ENCODE peak calls at places on chromosomes 4 and X, in seven cellular contexts. One of them, this sample, is unnamed.
A peak's percentile ranks its signal among the peaks of the same experiment; 100 is the strongest.

GRCh38 chr4:114021445-114021844 is 42.0 kb upstream of the ARSJ start:
- DNase-seq in transverse colon: no peak
- DNase-seq in suprapubic skin: no peak
- DNase-seq in brain microvascular endothelial cell: no peak
- DNase-seq in cardiac muscle cell: no peak
- DNase-seq in fibroblast of lung: no peak
- DNase-seq in AG04450: no peak
- DNase-seq in this sample: no peak

GRCh38 chrX:129653181-129653984 is 1.4 kb downstream of the APLN start:
- DNase-seq in transverse colon: no peak
- DNase-seq in suprapubic skin: no peak
- DNase-seq in brain microvascular endothelial cell: no peak
- DNase-seq in cardiac muscle cell: no peak
- DNase-seq in fibroblast of lung: no peak
- DNase-seq in AG04450: no peak
- DNase-seq in this sample: no peak

GRCh38 chr4:151887151-151887815 is 126.5 kb upstream of the GATB start:
- DNase-seq in transverse colon: no peak
- DNase-seq in suprapubic skin: no peak
- DNase-seq in brain microvascular endothelial cell: peak; percentile 61
- DNase-seq in cardiac muscle cell: no peak
- DNase-seq in fibroblast of lung: peak; percentile 16
- DNase-seq in AG04450: no peak
- DNase-seq in this sample: no peak

GRCh38 chrX:130179579-130180215 is 7.9 kb downstream of the RAB33A start:
- DNase-seq in transverse colon: no peak
- DNase-seq in suprapubic skin: no peak
- DNase-seq in brain microvascular endothelial cell: peak; percentile 49
- DNase-seq in cardiac muscle cell: no peak
- DNase-seq in fibroblast of lung: no peak
- DNase-seq in AG04450: no peak
- DNase-seq in this sample: no peak

GRCh38 chrX:9859711-9860555 is 73.7 kb downstream of the SHROOM2 start:
- DNase-seq in transverse colon: no peak
- DNase-seq in suprapubic skin: no peak
- DNase-seq in brain microvascular endothelial cell: peak; percentile 72
- DNase-seq in cardiac muscle cell: no peak
- DNase-seq in fibroblast of lung: peak; percentile 44
- DNase-seq in AG04450: no peak
- DNase-seq in this sample: no peak

GRCh38 chr4:105600256-105600655 is 47.8 kb downstream of the ARHGEF38 start:
- DNase-seq in transverse colon: no peak
- DNase-seq in suprapubic skin: no peak
- DNase-seq in brain microvascular endothelial cell: no peak
- DNase-seq in cardiac muscle cell: no peak
- DNase-seq in fibroblast of lung: no peak
- DNase-seq in AG04450: no peak
- DNase-seq in this sample: no peak

GRCh38 chr4:33882246-33882990 is 2361.9 kb downstream of the ARAP2 start:
- DNase-seq in transverse colon: no peak
- DNase-seq in suprapubic skin: no peak
- DNase-seq in brain microvascular endothelial cell: no peak
- DNase-seq in cardiac muscle cell: no peak
- DNase-seq in fibroblast of lung: no peak
- DNase-seq in AG04450: no peak
- DNase-seq in this sample: no peak

GRCh38 chr4:10783351-10783750 is 98.8 kb upstream of the CLNK start:
- DNase-seq in transverse colon: no peak
- DNase-seq in suprapubic skin: no peak
- DNase-seq in brain microvascular endothelial cell: peak; percentile 71
- DNase-seq in cardiac muscle cell: no peak
- DNase-seq in fibroblast of lung: peak; percentile 74
- DNase-seq in AG04450: peak; percentile 59
- DNase-seq in this sample: no peak

GRCh38 chrX:72121381-72121780 is 10.3 kb downstream of the RTL5 start:
- DNase-seq in transverse colon: peak; percentile 42
- DNase-seq in suprapubic skin: no peak
- DNase-seq in brain microvascular endothelial cell: peak; percentile 44
- DNase-seq in cardiac muscle cell: no peak
- DNase-seq in fibroblast of lung: peak; percentile 87
- DNase-seq in AG04450: peak; percentile 23
- DNase-seq in this sample: no peak

GRCh38 chrX:69158166-69159040 is 6.8 kb downstream of the PJA1 start:
- DNase-seq in transverse colon: peak; percentile 37
- DNase-seq in suprapubic skin: no peak
- DNase-seq in brain microvascular endothelial cell: peak; percentile 63
- DNase-seq in cardiac muscle cell: peak; percentile 66
- DNase-seq in fibroblast of lung: peak; percentile 83
- DNase-seq in AG04450: peak; percentile 48
- DNase-seq in this sample: peak; percentile 47

GRCh38 chr4:99855677-99856076 is 38.5 kb downstream of the LAMTOR3 start:
- DNase-seq in transverse colon: no peak
- DNase-seq in suprapubic skin: no peak
- DNase-seq in brain microvascular endothelial cell: no peak
- DNase-seq in cardiac muscle cell: no peak
- DNase-seq in fibroblast of lung: peak; percentile 21
- DNase-seq in AG04450: no peak
- DNase-seq in this sample: no peak
- TF ChIP-seq CTCF in transverse colon: no peak
- TF ChIP-seq CTCF in suprapubic skin: no peak
- TF ChIP-seq CTCF in brain microvascular endothelial cell: no peak
- TF ChIP-seq CTCF in cardiac muscle cell: no peak
- TF ChIP-seq CTCF in fibroblast of lung: no peak
- TF ChIP-seq CTCF in AG04450: no peak
- TF ChIP-seq CTCF in this sample: no peak

DNA sequence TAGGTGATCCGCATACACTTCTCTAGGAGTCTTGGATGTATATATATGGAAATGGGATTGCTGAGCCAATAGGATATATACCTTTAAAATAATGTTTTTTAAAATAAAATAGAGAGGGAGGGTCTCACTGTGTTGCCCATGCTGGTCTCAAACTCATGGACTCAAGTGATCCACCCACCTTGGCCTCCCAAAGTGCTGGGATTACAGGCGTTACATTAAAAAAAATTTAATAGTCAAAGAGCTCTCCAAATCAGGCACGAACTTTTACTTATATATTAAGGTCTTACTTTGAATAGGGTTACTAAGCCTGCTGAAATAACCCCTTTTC is 109.0 kb downstream of the GNL3L start:
- DNase-seq in transverse colon: no peak
- DNase-seq in suprapubic skin: no peak
- DNase-seq in brain microvascular endothelial cell: no peak
- DNase-seq in cardiac muscle cell: no peak
- DNase-seq in fibroblast of lung: no peak
- DNase-seq in AG04450: no peak
- DNase-seq in this sample: no peak
- H3K4me3 ChIP-seq in transverse colon: no peak overlapping the region
- H3K4me3 ChIP-seq in suprapubic skin: peak overlapping the region; percentile 45
- H3K4me3 ChIP-seq in brain microvascular endothelial cell: peak overlapping the region; percentile 55
- H3K4me3 ChIP-seq in cardiac muscle cell: peak overlapping the region; percentile 35
- H3K4me3 ChIP-seq in fibroblast of lung: peak overlapping the region; percentile 51
- H3K4me3 ChIP-seq in AG04450: peak overlapping the region; percentile 37
- H3K4me3 ChIP-seq in this sample: peak overlapping the region; percentile 21

GRCh38 chrX:57817302-57817701 is 93.0 kb downstream of the ZXDA start:
- DNase-seq in transverse colon: no peak
- DNase-seq in suprapubic skin: no peak
- DNase-seq in brain microvascular endothelial cell: no peak
- DNase-seq in cardiac muscle cell: no peak
- DNase-seq in fibroblast of lung: peak; percentile 0
- DNase-seq in AG04450: no peak
- DNase-seq in this sample: no peak
- TF ChIP-seq CTCF in transverse colon: peak; percentile 23
- TF ChIP-seq CTCF in suprapubic skin: no peak
- TF ChIP-seq CTCF in brain microvascular endothelial cell: no peak
- TF ChIP-seq CTCF in cardiac muscle cell: peak; percentile 47
- TF ChIP-seq CTCF in fibroblast of lung: peak; percentile 41
- TF ChIP-seq CTCF in AG04450: peak; percentile 44
- TF ChIP-seq CTCF in this sample: peak; percentile 16

GRCh38 chrX:63784902-63785692 is at the start of gene ARHGEF9:
- DNase-seq in transverse colon: peak; percentile 16
- DNase-seq in suprapubic skin: no peak
- DNase-seq in brain microvascular endothelial cell: no peak
- DNase-seq in cardiac muscle cell: peak; percentile 73
- DNase-seq in fibroblast of lung: peak; percentile 29
- DNase-seq in AG04450: no peak
- DNase-seq in this sample: no peak
- H3K4me3 ChIP-seq in transverse colon: peak within 1 kb of the TSS; percentile 22
- H3K4me3 ChIP-seq in suprapubic skin: peak within 1 kb of the TSS; percentile 44
- H3K4me3 ChIP-seq in brain microvascular endothelial cell: peak within 1 kb of the TSS; percentile 49
- H3K4me3 ChIP-seq in cardiac muscle cell: peak within 1 kb of the TSS; percentile 41
- H3K4me3 ChIP-seq in fibroblast of lung: peak within 1 kb of the TSS; percentile 5
- H3K4me3 ChIP-seq in AG04450: peak within 1 kb of the TSS; percentile 37
- H3K4me3 ChIP-seq in this sample: no peak within 1 kb of the TSS

GRCh38 chrX:100072286-100072685 is 337.8 kb downstream of the PCDH19 start:
- DNase-seq in transverse colon: no peak
- DNase-seq in suprapubic skin: no peak
- DNase-seq in brain microvascular endothelial cell: no peak
- DNase-seq in cardiac muscle cell: no peak
- DNase-seq in fibroblast of lung: no peak
- DNase-seq in AG04450: no peak
- DNase-seq in this sample: no peak
- TF ChIP-seq CTCF in transverse colon: no peak
- TF ChIP-seq CTCF in suprapubic skin: no peak
- TF ChIP-seq CTCF in brain microvascular endothelial cell: no peak
- TF ChIP-seq CTCF in cardiac muscle cell: no peak
- TF ChIP-seq CTCF in fibroblast of lung: no peak
- TF ChIP-seq CTCF in AG04450: no peak
- TF ChIP-seq CTCF in this sample: no peak

GRCh38 chr4:169770411-169770810 is 12.7 kb upstream of the HPF1 start:
- DNase-seq in transverse colon: no peak
- DNase-seq in suprapubic skin: no peak
- DNase-seq in brain microvascular endothelial cell: no peak
- DNase-seq in cardiac muscle cell: no peak
- DNase-seq in fibroblast of lung: peak; percentile 28
- DNase-seq in AG04450: no peak
- DNase-seq in this sample: no peak

GRCh38 chr4:169773889-169774288 is 16.1 kb upstream of the HPF1 start:
- DNase-seq in transverse colon: no peak
- DNase-seq in suprapubic skin: no peak
- DNase-seq in brain microvascular endothelial cell: no peak
- DNase-seq in cardiac muscle cell: no peak
- DNase-seq in fibroblast of lung: no peak
- DNase-seq in AG04450: no peak
- DNase-seq in this sample: no peak

GRCh38 chr4:169774466-169775445 is 17.0 kb upstream of the HPF1 start:
- DNase-seq in transverse colon: no peak
- DNase-seq in suprapubic skin: no peak
- DNase-seq in brain microvascular endothelial cell: no peak
- DNase-seq in cardiac muscle cell: peak; percentile 10
- DNase-seq in fibroblast of lung: peak; percentile 5
- DNase-seq in AG04450: no peak
- DNase-seq in this sample: no peak
- H3K4me3 ChIP-seq in transverse colon: no peak overlapping the region
- H3K4me3 ChIP-seq in suprapubic skin: peak overlapping the region; percentile 28
- H3K4me3 ChIP-seq in brain microvascular endothelial cell: peak overlapping the region; percentile 35
- H3K4me3 ChIP-seq in cardiac muscle cell: no peak overlapping the region
- H3K4me3 ChIP-seq in fibroblast of lung: no peak overlapping the region
- H3K4me3 ChIP-seq in AG04450: peak overlapping the region; percentile 7
- H3K4me3 ChIP-seq in this sample: no peak overlapping the region

GRCh38 chr4:185171373-185172071 is 28.5 kb downstream of the SLC25A4 start:
- DNase-seq in transverse colon: no peak
- DNase-seq in suprapubic skin: no peak
- DNase-seq in brain microvascular endothelial cell: no peak
- DNase-seq in cardiac muscle cell: no peak
- DNase-seq in fibroblast of lung: no peak
- DNase-seq in AG04450: no peak
- DNase-seq in this sample: no peak

GRCh38 chr4:185167205-185167604 is 24.1 kb downstream of the SLC25A4 start:
- DNase-seq in transverse colon: no peak
- DNase-seq in suprapubic skin: no peak
- DNase-seq in brain microvascular endothelial cell: peak; percentile 31
- DNase-seq in cardiac muscle cell: no peak
- DNase-seq in fibroblast of lung: no peak
- DNase-seq in AG04450: no peak
- DNase-seq in this sample: no peak

DNA sequence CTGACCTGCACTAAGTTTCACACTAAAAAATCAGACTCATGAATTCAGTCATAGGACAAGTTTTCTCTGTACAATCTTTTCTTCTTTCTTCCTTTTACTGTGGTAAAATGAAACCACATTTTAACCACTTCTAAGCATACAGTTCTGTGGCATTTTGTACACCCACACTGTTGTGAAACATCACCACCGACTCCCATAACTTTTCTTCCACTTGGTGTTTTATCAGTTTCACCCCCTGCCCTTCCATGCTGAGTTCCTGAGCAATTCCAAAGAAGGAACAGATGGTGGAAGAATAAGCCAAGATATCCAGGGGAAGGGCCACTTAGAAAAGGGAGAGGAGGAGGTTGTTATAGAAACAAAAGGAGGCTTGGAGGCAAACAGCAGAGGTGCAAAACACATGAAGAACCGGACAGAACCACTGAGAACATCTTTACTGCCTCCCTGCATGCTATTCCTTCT is 22.6 kb downstream of the SLC25A4 start:
- DNase-seq in transverse colon: no peak
- DNase-seq in suprapubic skin: no peak
- DNase-seq in brain microvascular endothelial cell: peak; percentile 74
- DNase-seq in cardiac muscle cell: no peak
- DNase-seq in fibroblast of lung: peak; percentile 86
- DNase-seq in AG04450: peak; percentile 46
- DNase-seq in this sample: no peak
- TF ChIP-seq CTCF in transverse colon: no peak
- TF ChIP-seq CTCF in suprapubic skin: no peak
- TF ChIP-seq CTCF in brain microvascular endothelial cell: no peak
- TF ChIP-seq CTCF in cardiac muscle cell: no peak
- TF ChIP-seq CTCF in fibroblast of lung: no peak
- TF ChIP-seq CTCF in AG04450: no peak
- TF ChIP-seq CTCF in this sample: no peak